ENCODE peak calls at places on chromosomes 13 and 19, in ten cellular contexts. U, N, X, G, I, O, Y, D, T and R are unnamed samples.

GRCh38 chr19:32928806-32929205 is 43.0 kb downstream of the CEP89 start:
- DNase-seq in Y (no peak), U (no peak), D (no peak), G (no peak), T (no peak), X (no peak), I (no peak), N (no peak), O (no peak), R (no peak)

GRCh38 chr13:25037057-25037813 is 58.7 kb upstream of the PABPC3 start:
- DNase-seq in Y (peak; percentile 82), I (peak; percentile 44), T (no peak), X (peak; percentile 74), N (peak; percentile 44), G (peak; percentile 32), U (peak; percentile 78), O (peak; percentile 46), D (peak; percentile 22), R (peak; percentile 44)

GRCh38 chr13:98565726-98566577 is 11.0 kb downstream of the STK24 start:
- DNase-seq in I (no peak), D (no peak), Y (no peak), O (peak; percentile 31), G (no peak), U (peak; percentile 25), T (no peak), X (no peak), N (no peak), R (no peak)

GRCh38 chr13:39012608-39013007 is 22.0 kb upstream of the STOML3 start:
- DNase-seq in I (no peak), G (no peak), Y (peak; percentile 52), T (no peak), U (no peak), X (no peak), O (no peak), N (no peak), D (no peak), R (no peak)

GRCh38 chr19:16714702-16715294 is 4.8 kb upstream of the NWD1 start:
- DNase-seq in U (peak; percentile 59), X (peak; percentile 52), Y (peak; percentile 68), I (peak; percentile 26), T (peak; percentile 13), O (peak; percentile 64), D (no peak), G (peak; percentile 29), N (peak; percentile 70), R (peak; percentile 44)

GRCh38 chr13:30486230-30487074 is 20.7 kb upstream of the HMGB1 start:
- DNase-seq in Y (no peak), O (peak; percentile 80), X (no peak), G (no peak), U (peak; percentile 16), I (peak; percentile 14), N (no peak), D (no peak), T (no peak), R (peak; percentile 45)

GRCh38 chr13:47723898-47724297 is 277.2 kb downstream of the SUCLA2 start:
- DNase-seq in D (no peak), U (no peak), X (no peak), O (no peak), T (no peak), G (no peak), N (no peak), I (no peak), Y (peak; percentile 20), R (no peak)

GRCh38 chr19:35223084-35223790 is 5.3 kb downstream of the FAM187B start:
- DNase-seq in U (no peak), Y (no peak), N (no peak), T (no peak), D (no peak), G (no peak), I (no peak), O (no peak), X (no peak), R (no peak)

GRCh38 chr19:48636859-48637448 is at the start of gene DBP:
- DNase-seq in Y (no peak), T (no peak), U (no peak), X (no peak), G (no peak), I (peak; percentile 58), O (peak; percentile 45), N (no peak), D (no peak), R (no peak)

GRCh38 chr13:109875746-109876145 is 89.4 kb upstream of the IRS2 start:
- DNase-seq in U (no peak), Y (no peak), I (no peak), X (no peak), G (no peak), N (no peak), T (no peak), D (no peak), O (no peak), R (no peak)

GRCh38 chr13:97346561-97347254 is 87.3 kb upstream of the RAP2A start:
- DNase-seq in N (no peak), Y (no peak), T (no peak), G (no peak), X (no peak), D (no peak), I (no peak), U (no peak), O (no peak), R (no peak)

GRCh38 chr13:26502826-26503225 is 54.7 kb upstream of the WASF3 start:
- DNase-seq in Y (peak; percentile 40), U (peak; percentile 80), G (no peak), I (no peak), N (peak; percentile 52), X (no peak), T (no peak), O (no peak), D (peak; percentile 52), R (peak; percentile 72)

GRCh38 chr13:71643466-71643865 is 223.5 kb downstream of the DACH1 start:
- DNase-seq in O (no peak), I (no peak), N (no peak), D (no peak), U (no peak), G (no peak), X (no peak), Y (no peak), T (no peak), R (no peak)

GRCh38 chr19:43997631-43998290 is 5.0 kb upstream of the ZNF230 start:
- DNase-seq in O (no peak), I (peak; percentile 81), T (no peak), N (no peak), G (no peak), D (no peak), U (peak; percentile 31), X (no peak), Y (no peak), R (peak; percentile 76)

GRCh38 chr19:34676697-34677385 is at the start of gene SCGB2B2:
- DNase-seq in O (no peak), X (peak; percentile 97), U (no peak), I (no peak), D (peak; percentile 2), N (no peak), Y (no peak), G (peak; percentile 100), T (no peak), R (no peak)

GRCh38 chr13:72536668-72537399 is 190.6 kb downstream of the MZT1 start:
- DNase-seq in U (peak; percentile 2), X (peak; percentile 0), I (no peak), T (no peak), D (no peak), O (no peak), N (no peak), G (no peak), Y (no peak), R (no peak)

GRCh38 chr19:16200038-16200775 is 2.5 kb downstream of the AP1M1 start:
- DNase-seq in X (no peak), T (no peak), I (no peak), Y (no peak), G (no peak), N (no peak), O (no peak), D (no peak), U (peak; percentile 80), R (no peak)

GRCh38 chr19:17420267-17420924 is 549 bp downstream of the MVB12A start:
- DNase-seq in O (peak; percentile 35), I (peak; percentile 63), G (peak; percentile 11), X (no peak), N (peak; percentile 50), Y (peak; percentile 77), U (peak; percentile 24), D (no peak), T (no peak), R (peak; percentile 20)

GRCh38 chr13:64531400-64531799 is 2698.7 kb downstream of the PCDH9 start:
- DNase-seq in G (no peak), N (no peak), O (no peak), T (no peak), Y (no peak), U (no peak), D (no peak), X (no peak), I (no peak), R (no peak)